ENCODE peak calls at places on chromosome 17, in seven cellular contexts. M is upper lobe of right lung, L is hepatic stellate cell, O is fibroblast of lung, H is NCI-H82, T is left ventricle myocardium superior, Y is H54. F is an unnamed sample.

GRCh38 chr17:15926039-15926740 is 18.7 kb upstream of the ADORA2B start:
- DNase-seq in M (no peak), L (no peak), O (no peak), H (no peak), T (no peak), Y (no peak), F (no peak)

GRCh38 chr17:41116292-41116691 is 1.9 kb downstream of the KRTAP4-11 start:
- DNase-seq in M (no peak), L (no peak), O (no peak), H (no peak), T (no peak), Y (no peak), F (no peak)

GRCh38 chr17:8753976-8754440 is 4.3 kb downstream of the SPDYE4 start:
- DNase-seq in M (no peak), L (no peak), O (peak; percentile 7), H (peak; percentile 65), T (no peak), Y (peak; percentile 33), F (peak; percentile 50)

GRCh38 chr17:4445731-4446130 is 12.0 kb downstream of the SPNS3 start:
- DNase-seq in M (no peak), L (no peak), O (no peak), H (no peak), T (no peak), Y (no peak), F (no peak)

GRCh38 chr17:19718041-19718612 is 1.7 kb upstream of the SLC47A2 start:
- DNase-seq in M (peak; percentile 54), L (no peak), O (no peak), H (no peak), T (no peak), Y (no peak), F (no peak)

GRCh38 chr17:40526668-40527067 is 25.2 kb upstream of the TNS4 start:
- DNase-seq in M (peak; percentile 43), L (no peak), O (peak; percentile 58), H (peak; percentile 98), T (peak; percentile 67), Y (no peak), F (no peak)

GRCh38 chr17:74851612-74852236 is 8.0 kb downstream of the GRIN2C start:
- DNase-seq in M (no peak), L (no peak), O (no peak), H (no peak), T (no peak), Y (no peak), F (no peak)

GRCh38 chr17:39665642-39666221 is 583 bp downstream of the TCAP start:
- DNase-seq in M (no peak), L (peak; percentile 68), O (no peak), H (peak; percentile 51), T (peak; percentile 62), Y (no peak), F (no peak)

GRCh38 chr17:38663125-38663751 is 11.5 kb downstream of the EPOP start:
- DNase-seq in M (peak; percentile 82), L (peak; percentile 66), O (peak; percentile 38), H (peak; percentile 94), T (peak; percentile 70), Y (peak; percentile 85), F (peak; percentile 84)

GRCh38 chr17:63503330-63503685 is 19.9 kb upstream of the KCNH6 start:
- DNase-seq in M (no peak), L (no peak), O (no peak), H (no peak), T (no peak), Y (no peak), F (no peak)

GRCh38 chr17:80984749-80985148 is 6.9 kb upstream of the CHMP6 start:
- DNase-seq in M (no peak), L (peak; percentile 98), O (peak; percentile 90), H (peak; percentile 29), T (no peak), Y (peak; percentile 99), F (no peak)

GRCh38 chr17:376936-377863 is 24.6 kb upstream of the RPH3AL start:
- DNase-seq in M (peak; percentile 41), L (no peak), O (no peak), H (peak; percentile 78), T (peak; percentile 78), Y (no peak), F (no peak)

GRCh38 chr17:62793919-62794665 is 14.0 kb downstream of the MARCHF10 start:
- DNase-seq in M (no peak), L (no peak), O (no peak), H (no peak), T (no peak), Y (no peak), F (no peak)

GRCh38 chr17:13725286-13725990 is 123.7 kb upstream of the HS3ST3A1 start:
- DNase-seq in M (no peak), L (peak; percentile 29), O (peak; percentile 71), H (no peak), T (no peak), Y (no peak), F (no peak)

GRCh38 chr17:69857412-69857835 is 217.6 kb upstream of the KCNJ16 start:
- DNase-seq in M (no peak), L (peak; percentile 32), O (peak; percentile 94), H (no peak), T (no peak), Y (no peak), F (no peak)

GRCh38 chr17:3575506-3575905 is 17.9 kb upstream of the TRPV3 start:
- DNase-seq in M (no peak), L (no peak), O (peak; percentile 48), H (no peak), T (no peak), Y (peak; percentile 25), F (no peak)

GRCh38 chr17:27322690-27323508 is 29.0 kb downstream of the WSB1 start:
- DNase-seq in M (no peak), L (no peak), O (no peak), H (peak; percentile 52), T (no peak), Y (no peak), F (no peak)

GRCh38 chr17:74552037-74552436 is 6.1 kb upstream of the CD300C start:
- DNase-seq in M (no peak), L (no peak), O (no peak), H (no peak), T (no peak), Y (no peak), F (no peak)

GRCh38 chr17:7574176-7574953 is 5.1 kb upstream of the CD68 start:
- DNase-seq in M (no peak), L (no peak), O (peak; percentile 39), H (peak; percentile 43), T (no peak), Y (no peak), F (no peak)

GRCh38 chr17:64540118-64540776 is 33.5 kb downstream of the CEP95 start:
- DNase-seq in M (no peak), L (no peak), O (no peak), H (no peak), T (no peak), Y (no peak), F (no peak)